ENCODE peak calls at places on chromosomes 4 and X, in four cellular contexts. R is K562, W is GM12878, T is HepG2. X is an unnamed sample.

GRCh38 chr4:173531085-173531965 is 1.3 kb upstream of the HAND2 start:
- DNase-seq in R (no peak), W (no peak), T (no peak), X (no peak)

GRCh38 chrX:74061879-74062278 is 242.1 kb upstream of the ZCCHC13 start:
- DNase-seq in W (no peak), R (no peak), T (no peak), X (no peak)

GRCh38 chr4:20944451-20944850 is 244.2 kb downstream of the PACRGL start:
- DNase-seq in R (no peak), T (no peak), W (no peak), X (no peak)

GRCh38 chr4:112057479-112057878 is 87.8 kb upstream of the FAM241A start:
- DNase-seq in W (no peak), T (no peak), R (no peak), X (no peak)

GRCh38 chr4:3781193-3781886 is 15.2 kb downstream of the ADRA2C start:
- DNase-seq in W (no peak), R (peak), T (peak), X (no peak)

GRCh38 chr4:52200339-52200725 is 149.2 kb downstream of the SPATA18 start:
- DNase-seq in W (no peak), R (no peak), T (no peak), X (no peak)

GRCh38 chr4:128384765-128385164 is 97.2 kb upstream of the PGRMC2 start:
- DNase-seq in W (no peak), T (no peak), R (no peak), X (no peak)

GRCh38 chr4:169032883-169033645 is 23.0 kb upstream of the CBR4 start:
- DNase-seq in R (no peak), W (no peak), T (no peak), X (no peak)

GRCh38 chr4:8760561-8760960 is 111.1 kb downstream of the HMX1 start:
- DNase-seq in T (no peak), W (no peak), R (no peak), X (no peak)

GRCh38 chrX:41384041-41384705 is 50.2 kb downstream of the DDX3X start:
- DNase-seq in W (no peak), T (no peak), R (peak), X (no peak)

GRCh38 chr4:151599876-151600275 is 160.9 kb downstream of the GATB start:
- DNase-seq in W (no peak), R (no peak), T (no peak), X (no peak)

GRCh38 chrX:29172880-29173279 is 585.6 kb downstream of the IL1RAPL1 start:
- DNase-seq in T (no peak), R (no peak), W (no peak), X (no peak)

GRCh38 chrX:97308161-97308560 is 424.5 kb downstream of the RPA4 start:
- DNase-seq in R (no peak), T (no peak), W (no peak), X (no peak)

GRCh38 chrX:45712067-45712466 is 511.4 kb upstream of the DIPK2B start:
- DNase-seq in W (no peak), T (no peak), R (no peak), X (no peak)

GRCh38 chr4:102780476-102781144 is 19.8 kb upstream of the MANBA start:
- DNase-seq in T (peak), R (peak), W (no peak), X (no peak)

GRCh38 chr4:17701146-17701859 is 80.1 kb downstream of the FAM184B start:
- DNase-seq in W (no peak), T (no peak), R (no peak), X (peak)

GRCh38 chrX:1836683-1837082 is 221.8 kb downstream of the ASMT start:
- DNase-seq in T (no peak), W (no peak), R (no peak), X (no peak)
- TF ChIP-seq JUND in T (no peak), W (no peak), R (no peak), X (no peak)

GRCh38 chr4:41098649-41099048 is 115.7 kb downstream of the APBB2 start:
- DNase-seq in T (no peak), R (no peak), W (no peak), X (no peak)
- TF ChIP-seq KDM1A in T (no peak), R (no peak), W (no peak), X (no peak)

DNA sequence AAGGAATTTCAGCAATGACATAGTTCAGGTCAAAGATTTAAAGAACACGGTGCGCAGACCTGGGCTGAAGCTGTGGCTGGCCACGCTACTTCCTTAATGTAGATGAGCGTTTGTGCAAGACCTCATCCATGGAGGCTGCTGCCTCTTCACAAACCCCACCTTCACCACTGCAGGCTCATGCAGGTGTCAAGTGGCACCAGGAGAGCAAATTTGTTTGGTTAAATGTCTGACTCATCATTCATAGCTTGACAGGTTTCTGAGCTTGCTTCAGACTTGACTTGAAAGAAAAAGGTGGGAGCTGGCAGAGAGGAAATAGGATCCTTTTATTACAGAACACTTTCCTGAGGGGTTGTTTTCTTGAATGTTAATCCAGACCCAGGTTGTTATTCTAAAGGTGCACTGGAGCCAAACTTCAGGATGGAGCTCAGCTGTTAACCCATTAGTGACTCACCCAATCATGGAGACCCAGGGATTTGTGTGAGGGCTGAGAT is 315.2 kb downstream of the PTTG2 start:
- DNase-seq in T (peak), R (no peak), W (no peak), X (no peak)
- TF ChIP-seq JUND in T (no peak), R (no peak), W (no peak), X (no peak)

DNA sequence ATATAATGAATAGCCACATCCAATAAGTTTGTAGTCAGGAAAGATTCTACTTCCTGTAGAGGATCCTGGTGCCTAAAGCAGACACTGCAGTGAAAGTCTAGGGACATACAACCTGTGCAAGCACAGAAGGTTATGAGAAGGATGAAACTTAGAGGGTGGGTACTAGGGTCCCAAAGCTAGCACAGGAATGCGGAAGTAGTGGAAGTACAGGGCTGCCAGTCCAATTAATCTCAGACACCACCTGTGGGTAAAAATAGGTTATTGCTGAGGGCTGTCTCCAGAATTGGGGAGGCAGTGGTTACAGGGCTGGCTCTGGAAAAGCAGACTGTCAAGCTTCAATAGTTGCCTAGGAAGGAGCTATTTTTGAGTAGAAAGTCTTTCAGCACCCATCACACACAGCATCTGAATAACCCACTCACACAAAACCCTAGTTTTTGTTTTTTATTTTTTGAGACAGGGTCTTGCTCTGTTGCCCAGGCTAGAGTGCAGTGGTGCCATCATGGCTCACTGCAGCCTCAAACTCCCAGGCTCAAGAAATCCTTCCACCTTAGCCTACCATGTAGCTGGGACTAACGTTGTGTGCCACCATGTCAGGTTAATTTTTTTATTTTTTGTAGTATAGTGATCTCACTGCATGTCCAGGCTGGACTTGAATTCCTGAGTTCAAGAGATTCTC is 50.8 kb upstream of the ELF2 start:
- DNase-seq in W (no peak), T (peak), R (peak), X (no peak)
- TF ChIP-seq KDM1A in W (no peak), T (no peak), R (no peak), X (no peak)

GRCh38 chr4:177118596-177118995 is 191.1 kb upstream of the NEIL3 start:
- DNase-seq in W (no peak), T (no peak), R (no peak), X (no peak)
- TF ChIP-seq JUND in W (no peak), T (no peak), R (no peak), X (no peak)

GRCh38 chr4:53919605-53920004 is 144.8 kb downstream of the CHIC2 start:
- DNase-seq in R (no peak), W (no peak), T (no peak), X (no peak)
- TF ChIP-seq KDM1A in R (no peak), W (no peak), T (no peak), X (no peak)

GRCh38 chr4:118905546-118905945 is 16.9 kb downstream of the SYNPO2 start:
- DNase-seq in R (no peak), T (no peak), W (no peak), X (no peak)
- TF ChIP-seq JUND in R (no peak), T (no peak), W (no peak), X (no peak)

GRCh38 chr4:1595789-1596325 is 88.3 kb downstream of the FAM53A start:
- DNase-seq in R (no peak), W (no peak), T (no peak), X (no peak)

GRCh38 chr4:1596393-1596792 is 87.7 kb downstream of the FAM53A start:
- DNase-seq in T (no peak), W (no peak), R (no peak), X (no peak)

GRCh38 chr4:1593458-1593857 is 90.7 kb downstream of the FAM53A start:
- DNase-seq in T (no peak), R (peak), W (no peak), X (no peak)

GRCh38 chr4:1593881-1594345 is 90.2 kb downstream of the FAM53A start:
- DNase-seq in W (no peak), R (peak), T (no peak), X (no peak)

GRCh38 chr4:1594871-1595788 is 89.0 kb downstream of the FAM53A start:
- DNase-seq in T (no peak), W (no peak), R (no peak), X (no peak)
- TF ChIP-seq KDM1A in T (no peak), W (no peak), R (no peak), X (no peak)

GRCh38 chrX:53458082-53458481 is 23.9 kb upstream of the HSD17B10 start:
- DNase-seq in W (no peak), R (no peak), T (no peak), X (no peak)
- TF ChIP-seq JUND in W (no peak), R (no peak), T (no peak), X (no peak)